ENCODE peak calls at places on chromosomes 16 and 17, in nine cellular contexts. R, Q, J, T, V, Y, S, O and C are unnamed samples.

GRCh38 chr16:31141489-31142108 is 6.1 kb upstream of the PRSS8 start:
- DNase-seq in Q (peak; percentile 57), S (no peak), V (peak; percentile 46), T (no peak), R (no peak), Y (no peak), J (peak; percentile 65), O (no peak), C (no peak)

GRCh38 chr17:2776589-2777241 is 19.5 kb upstream of the RAP1GAP2 start:
- DNase-seq in J (no peak), V (no peak), O (no peak), Y (peak; percentile 24), Q (peak; percentile 36), S (no peak), R (peak; percentile 43), T (no peak), C (no peak)

GRCh38 chr16:8741636-8742427 is 55.6 kb downstream of the TMEM186 start:
- DNase-seq in R (no peak), J (no peak), Q (no peak), T (no peak), S (no peak), Y (no peak), V (no peak), O (no peak), C (no peak)

GRCh38 chr17:78329263-78330059 is 30.4 kb downstream of the SOCS3 start:
- DNase-seq in S (no peak), O (no peak), Q (no peak), J (peak; percentile 53), R (no peak), Y (no peak), T (no peak), V (no peak), C (no peak)

GRCh38 chr17:62792122-62792800 is 15.9 kb downstream of the MARCHF10 start:
- DNase-seq in Y (no peak), O (no peak), R (no peak), V (no peak), J (no peak), Q (no peak), S (no peak), T (no peak), C (no peak)

GRCh38 chr17:80264048-80264792 is 3.6 kb downstream of the RNF213 start:
- DNase-seq in O (peak; percentile 33), R (peak; percentile 37), S (peak; percentile 65), T (peak; percentile 51), V (no peak), J (no peak), Y (peak; percentile 55), Q (no peak), C (no peak)

GRCh38 chr16:24119807-24120206 is 136.3 kb upstream of the CACNG3 start:
- DNase-seq in Y (no peak), O (no peak), R (no peak), S (no peak), T (no peak), V (no peak), Q (no peak), J (no peak), C (no peak)

GRCh38 chr17:41975099-41976083 is 8.8 kb downstream of the CNP start:
- DNase-seq in T (no peak), Y (no peak), S (peak; percentile 10), J (no peak), V (no peak), O (no peak), R (no peak), Q (no peak), C (no peak)

GRCh38 chr16:57982345-57982744 is 11.4 kb upstream of the CNGB1 start:
- DNase-seq in T (no peak), Y (no peak), O (no peak), J (no peak), V (no peak), R (no peak), Q (no peak), S (no peak), C (no peak)

GRCh38 chr16:17899141-17899540 is 428.4 kb upstream of the XYLT1 start:
- DNase-seq in R (no peak), J (no peak), O (no peak), T (no peak), S (no peak), Y (no peak), V (no peak), Q (no peak), C (no peak)

GRCh38 chr17:57955183-57955952 is at the start of gene CUEDC1:
- DNase-seq in S (peak; percentile 89), Y (peak; percentile 82), R (peak; percentile 53), O (peak; percentile 39), J (peak; percentile 83), V (peak; percentile 71), T (peak; percentile 76), Q (peak; percentile 78), C (no peak)
- H3K27ac ChIP-seq in S (peak within 1 kb of the TSS; percentile 93), Y (peak within 1 kb of the TSS; percentile 97), R (peak within 1 kb of the TSS; percentile 82), O (no peak within 1 kb of the TSS), J (peak within 1 kb of the TSS; percentile 72), V (peak within 1 kb of the TSS; percentile 98), T (no peak within 1 kb of the TSS), Q (peak within 1 kb of the TSS; percentile 82), C (peak within 1 kb of the TSS; percentile 98)

GRCh38 chr17:82331345-82331939 is 2.1 kb downstream of the SECTM1 start:
- DNase-seq in V (no peak), Q (no peak), J (no peak), R (peak; percentile 40), T (no peak), Y (no peak), O (no peak), S (no peak), C (no peak)

GRCh38 chr17:82334204-82334621 is 647 bp upstream of the SECTM1 start:
- DNase-seq in Y (no peak), T (no peak), R (no peak), Q (no peak), J (peak; percentile 56), S (peak; percentile 54), O (no peak), V (no peak), C (no peak)

GRCh38 chr17:82332669-82333278 is 792 bp downstream of the SECTM1 start:
- DNase-seq in O (no peak), S (peak; percentile 83), T (no peak), V (peak; percentile 64), Y (peak; percentile 67), Q (no peak), R (peak; percentile 69), J (peak; percentile 51), C (no peak)

GRCh38 chr17:82334622-82335394 is 1.2 kb upstream of the SECTM1 start:
- DNase-seq in S (no peak), Y (no peak), O (no peak), T (no peak), R (peak; percentile 64), J (no peak), V (no peak), Q (no peak), C (no peak)

DNA sequence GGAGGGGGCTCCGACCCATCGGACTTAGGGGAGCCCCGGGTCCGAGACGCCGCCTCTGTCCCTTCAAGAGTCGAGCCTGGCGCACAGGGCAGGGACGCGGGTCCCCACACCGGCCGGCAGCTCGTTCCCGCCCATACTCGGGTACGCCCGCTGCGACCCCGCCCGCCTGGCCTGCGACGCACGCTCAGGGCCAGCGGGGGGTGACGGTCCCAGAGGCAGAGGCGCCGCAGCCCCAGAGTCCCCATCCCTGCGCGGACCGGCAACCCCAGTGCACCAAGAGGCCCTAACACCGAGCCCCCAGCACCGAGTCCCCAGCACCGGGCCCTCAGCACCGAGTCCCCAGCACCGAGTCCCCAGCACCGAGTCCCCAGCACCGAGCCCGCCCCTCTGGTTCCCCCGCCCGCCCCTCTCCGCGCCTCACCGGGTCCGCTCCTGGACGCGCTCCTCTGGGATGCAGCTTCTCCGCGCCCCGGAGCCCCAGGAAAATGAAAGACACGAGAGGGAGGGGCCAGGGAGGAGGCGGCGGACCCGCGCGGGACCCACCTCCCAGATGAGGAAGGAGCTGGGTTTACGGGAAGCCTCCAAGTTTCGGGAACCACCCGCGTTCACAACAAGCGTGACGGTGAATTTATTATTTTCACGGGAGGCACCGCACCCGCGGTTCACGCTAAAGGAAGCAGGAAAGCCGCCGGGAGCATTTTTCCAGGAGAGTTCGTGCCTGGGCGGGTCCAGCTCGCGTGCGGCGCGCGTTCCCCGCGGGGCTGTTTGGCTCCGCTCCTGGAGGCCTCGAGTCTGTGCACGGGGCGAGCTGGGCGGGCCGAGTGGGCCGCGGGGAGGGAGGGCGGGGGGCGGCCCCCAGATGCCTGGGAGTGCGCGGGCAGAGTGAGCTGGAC is at the start of gene SECTM1:
- DNase-seq in T (no peak), Y (peak; percentile 70), Q (peak; percentile 68), V (peak; percentile 50), R (peak; percentile 55), S (peak; percentile 81), O (no peak), J (peak; percentile 74), C (no peak)
- H3K27ac ChIP-seq in T (peak within 1 kb of the TSS; percentile 54), Y (peak within 1 kb of the TSS; percentile 72), Q (peak within 1 kb of the TSS; percentile 73), V (peak within 1 kb of the TSS; percentile 90), R (peak within 1 kb of the TSS; percentile 88), S (peak within 1 kb of the TSS; percentile 86), O (no peak within 1 kb of the TSS), J (no peak within 1 kb of the TSS), C (no peak within 1 kb of the TSS)

GRCh38 chr16:67872131-67872630 is 671 bp upstream of the EDC4 start:
- DNase-seq in S (no peak), T (no peak), O (no peak), R (no peak), J (no peak), Y (no peak), Q (no peak), V (no peak), C (no peak)

GRCh38 chr16:67872631-67873434 is at the start of gene EDC4:
- DNase-seq in V (peak; percentile 89), O (peak; percentile 80), J (peak; percentile 87), T (peak; percentile 96), Y (peak; percentile 88), Q (peak; percentile 84), R (peak; percentile 79), S (peak; percentile 91), C (no peak)

GRCh38 chr16:67871256-67871655 is 1.6 kb upstream of the EDC4 start:
- DNase-seq in J (no peak), Q (no peak), O (no peak), V (no peak), Y (no peak), S (no peak), T (no peak), R (no peak), C (no peak)

GRCh38 chr16:67874147-67874771 is 1.4 kb downstream of the EDC4 start:
- DNase-seq in Y (no peak), S (no peak), O (no peak), T (no peak), J (no peak), R (no peak), V (no peak), Q (no peak), C (no peak)

GRCh38 chr16:67873435-67874146 is 739 bp downstream of the EDC4 start:
- DNase-seq in J (no peak), T (no peak), V (no peak), R (peak; percentile 60), Y (peak; percentile 28), O (no peak), S (no peak), Q (peak; percentile 36), C (no peak)
- H3K27ac ChIP-seq in J (peak overlapping the region; percentile 47), T (peak overlapping the region; percentile 91), V (peak overlapping the region; percentile 79), R (peak overlapping the region; percentile 87), Y (peak overlapping the region; percentile 85), O (peak overlapping the region; percentile 82), S (peak overlapping the region; percentile 90), Q (peak overlapping the region; percentile 71), C (no peak overlapping the region)

DNA sequence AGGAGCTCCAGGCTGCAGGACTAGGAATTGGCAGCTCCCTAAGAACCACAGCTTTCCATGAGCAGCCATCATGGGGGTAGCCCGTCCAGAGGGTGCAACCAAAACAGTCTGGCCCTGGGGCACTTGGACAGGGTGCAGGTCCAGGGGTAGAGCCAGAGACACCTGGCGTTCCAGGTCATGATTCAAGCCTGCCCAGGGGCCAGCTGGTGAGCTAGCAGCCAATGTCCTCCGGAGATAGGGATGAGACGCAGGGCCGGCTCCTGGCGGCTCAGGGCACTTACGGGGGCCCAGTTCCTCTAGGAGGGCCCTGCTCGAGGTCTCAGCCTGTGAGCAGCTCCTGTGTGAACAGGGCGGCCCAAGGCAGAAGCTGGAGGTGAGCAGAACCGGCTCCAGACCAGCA is 22.1 kb downstream of the PIEZO1 start:
- DNase-seq in O (no peak), T (no peak), V (no peak), J (no peak), Q (no peak), S (no peak), R (no peak), Y (no peak), C (no peak)
- H3K27ac ChIP-seq in O (no peak overlapping the region), T (no peak overlapping the region), V (peak overlapping the region; percentile 99), J (no peak overlapping the region), Q (no peak overlapping the region), S (peak overlapping the region; percentile 53), R (peak overlapping the region; percentile 5), Y (peak overlapping the region; percentile 89), C (no peak overlapping the region)